ENCODE peak calls at places on chromosomes 1 and 21, in eight cellular contexts. One of them, this sample, is unnamed.

GRCh38 chr1:112264553-112264952 is 131.5 kb upstream of the CTTNBP2NL start:
- DNase-seq in cardiac muscle cell: peak; percentile 73
- DNase-seq in brain microvascular endothelial cell: no peak
- DNase-seq in NCI-H2171 treated with DMSO at 0.1 percent for 48 hours: no peak
- DNase-seq in RKO: no peak
- DNase-seq in substantia nigra: no peak
- DNase-seq in AG20443: no peak
- DNase-seq in retina: no peak
- DNase-seq in this sample: no peak

GRCh38 chr1:225119307-225119706 is 189.8 kb downstream of the DNAH14 start:
- DNase-seq in brain microvascular endothelial cell: no peak
- DNase-seq in AG20443: no peak
- DNase-seq in cardiac muscle cell: no peak
- DNase-seq in NCI-H2171 treated with DMSO at 0.1 percent for 48 hours: no peak
- DNase-seq in substantia nigra: no peak
- DNase-seq in RKO: peak; percentile 13
- DNase-seq in retina: no peak
- DNase-seq in this sample: no peak

GRCh38 chr1:43554444-43554992 is 23.8 kb downstream of the PTPRF start:
- DNase-seq in brain microvascular endothelial cell: peak; percentile 50
- DNase-seq in substantia nigra: no peak
- DNase-seq in NCI-H2171 treated with DMSO at 0.1 percent for 48 hours: peak; percentile 52
- DNase-seq in RKO: peak; percentile 68
- DNase-seq in AG20443: peak; percentile 78
- DNase-seq in retina: no peak
- DNase-seq in cardiac muscle cell: peak; percentile 59
- DNase-seq in this sample: no peak

GRCh38 chr1:231318015-231318355 is 19.7 kb downstream of the EXOC8 start:
- DNase-seq in NCI-H2171 treated with DMSO at 0.1 percent for 48 hours: no peak
- DNase-seq in AG20443: no peak
- DNase-seq in retina: no peak
- DNase-seq in substantia nigra: no peak
- DNase-seq in RKO: no peak
- DNase-seq in cardiac muscle cell: no peak
- DNase-seq in brain microvascular endothelial cell: no peak
- DNase-seq in this sample: no peak

GRCh38 chr1:94416901-94417701 is 1.1 kb upstream of the ABCD3 start:
- DNase-seq in NCI-H2171 treated with DMSO at 0.1 percent for 48 hours: no peak
- DNase-seq in brain microvascular endothelial cell: peak; percentile 68
- DNase-seq in RKO: peak; percentile 41
- DNase-seq in substantia nigra: peak; percentile 23
- DNase-seq in cardiac muscle cell: peak; percentile 94
- DNase-seq in AG20443: peak; percentile 40
- DNase-seq in retina: no peak
- DNase-seq in this sample: no peak

GRCh38 chr1:160101037-160101716 is 2.8 kb upstream of the IGSF8 start:
- DNase-seq in NCI-H2171 treated with DMSO at 0.1 percent for 48 hours: peak; percentile 89
- DNase-seq in RKO: peak; percentile 77
- DNase-seq in AG20443: peak; percentile 92
- DNase-seq in brain microvascular endothelial cell: peak; percentile 54
- DNase-seq in cardiac muscle cell: peak; percentile 71
- DNase-seq in substantia nigra: peak; percentile 71
- DNase-seq in retina: peak; percentile 91
- DNase-seq in this sample: peak; percentile 49

GRCh38 chr1:112251766-112252506 is 144.1 kb upstream of the CTTNBP2NL start:
- DNase-seq in substantia nigra: no peak
- DNase-seq in NCI-H2171 treated with DMSO at 0.1 percent for 48 hours: no peak
- DNase-seq in RKO: no peak
- DNase-seq in AG20443: peak; percentile 80
- DNase-seq in retina: no peak
- DNase-seq in cardiac muscle cell: peak; percentile 79
- DNase-seq in brain microvascular endothelial cell: peak; percentile 50
- DNase-seq in this sample: no peak

GRCh38 chr1:17439250-17440073 is at the start of gene RCC2:
- DNase-seq in substantia nigra: peak; percentile 11
- DNase-seq in NCI-H2171 treated with DMSO at 0.1 percent for 48 hours: peak; percentile 88
- DNase-seq in brain microvascular endothelial cell: peak; percentile 53
- DNase-seq in RKO: peak; percentile 90
- DNase-seq in AG20443: peak; percentile 95
- DNase-seq in retina: peak; percentile 84
- DNase-seq in cardiac muscle cell: peak; percentile 85
- DNase-seq in this sample: peak; percentile 50

GRCh38 chr21:40689816-40690215 is 157.1 kb downstream of the DSCAM start:
- DNase-seq in cardiac muscle cell: no peak
- DNase-seq in RKO: no peak
- DNase-seq in NCI-H2171 treated with DMSO at 0.1 percent for 48 hours: no peak
- DNase-seq in AG20443: no peak
- DNase-seq in substantia nigra: no peak
- DNase-seq in brain microvascular endothelial cell: no peak
- DNase-seq in retina: no peak
- DNase-seq in this sample: no peak